ENCODE peak calls at places on chromosomes 16 and 17, in five cellular contexts. C is osteoblast; U is left lung; S is CD4-positive, alpha-beta memory T cell; B is neural progenitor cell. P is an unnamed sample.

GRCh38 chr17:21031756-21032396 is 10.9 kb downstream of the USP22 start:
- DNase-seq in B (no peak), S (no peak), C (no peak), U (no peak), P (no peak)

GRCh38 chr17:550776-551175 is 163.9 kb downstream of the VPS53 start:
- DNase-seq in C (peak), B (no peak), S (no peak), U (no peak), P (no peak)

GRCh38 chr17:37614391-37614790 is 5.2 kb upstream of the SYNRG start:
- DNase-seq in C (peak), S (no peak), U (no peak), B (no peak), P (no peak)

GRCh38 chr16:63617990-63618763 is 1503.7 kb downstream of the CDH11 start:
- DNase-seq in S (no peak), C (peak), B (no peak), U (peak), P (peak)

GRCh38 chr16:52090080-52090479 is 456.9 kb downstream of the TOX3 start:
- DNase-seq in B (no peak), C (no peak), U (no peak), S (no peak), P (no peak)

GRCh38 chr17:74690409-74690825 is 22.3 kb downstream of the CD300LF start:
- DNase-seq in B (no peak), S (no peak), C (peak), U (no peak), P (no peak)

GRCh38 chr17:57158296-57158695 is 73.2 kb downstream of the AKAP1 start:
- DNase-seq in B (no peak), C (no peak), S (no peak), U (no peak), P (no peak)

GRCh38 chr17:19414396-19415280 is 3.6 kb downstream of the RNF112 start:
- DNase-seq in S (no peak), U (no peak), B (no peak), C (peak), P (no peak)

GRCh38 chr17:44174427-44174826 is 3.9 kb downstream of the ASB16 start:
- DNase-seq in C (peak), U (no peak), B (no peak), S (no peak), P (no peak)

GRCh38 chr16:84826558-84826941 is 6.8 kb downstream of the CRISPLD2 start:
- DNase-seq in C (peak), U (no peak), B (no peak), S (no peak), P (no peak)

GRCh38 chr17:28759296-28759865 is 15.6 kb downstream of the TRAF4 start:
- DNase-seq in C (peak), B (no peak), U (no peak), S (no peak), P (no peak)

GRCh38 chr16:29663020-29663828 is at the start of gene SPN:
- DNase-seq in B (no peak), U (no peak), C (peak), S (peak), P (peak)

GRCh38 chr16:28999577-28999976 is 14.7 kb downstream of the LAT start:
- DNase-seq in U (no peak), B (no peak), C (peak), S (no peak), P (no peak)

GRCh38 chr17:77441130-77441920 is 300.6 kb downstream of the SEC14L1 start:
- DNase-seq in C (no peak), B (no peak), U (no peak), S (peak), P (peak)

GRCh38 chr16:13342675-13343074 is 441.3 kb downstream of the SHISA9 start:
- DNase-seq in U (no peak), B (no peak), S (no peak), C (no peak), P (peak)

GRCh38 chr17:40320771-40321501 is 12.0 kb downstream of the RARA start:
- DNase-seq in S (peak), C (peak), U (peak), B (no peak), P (no peak)

GRCh38 chr17:31130286-31131224 is 35.8 kb downstream of the NF1 start:
- DNase-seq in C (no peak), U (peak), S (no peak), B (peak), P (no peak)

GRCh38 chr17:4970273-4970672 is 2.7 kb upstream of the SPAG7 start:
- DNase-seq in C (no peak), S (no peak), U (no peak), B (no peak), P (no peak)

GRCh38 chr16:49674255-49674980 is 181.5 kb downstream of the ZNF423 start:
- DNase-seq in U (peak), C (peak), S (no peak), B (no peak), P (no peak)

GRCh38 chr16:29986931-29987330 is 8.5 kb downstream of the HIRIP3 start:
- DNase-seq in C (no peak), U (no peak), S (no peak), B (no peak), P (no peak)

GRCh38 chr16:10616744-10617640 is 36.6 kb upstream of the EMP2 start:
- DNase-seq in S (no peak), U (no peak), C (peak), B (peak), P (no peak)

GRCh38 chr16:58451263-58451662 is 48.7 kb upstream of the NDRG4 start:
- DNase-seq in U (no peak), C (no peak), S (no peak), B (no peak), P (no peak)

GRCh38 chr17:51298508-51299371 is 38.4 kb downstream of the UTP18 start:
- DNase-seq in S (peak), B (peak), U (no peak), C (peak), P (peak)

GRCh38 chr16:28924762-28925385 is at the start of gene RABEP2:
- DNase-seq in C (peak), B (peak), U (peak), S (peak), P (peak)

GRCh38 chr17:29241015-29241963 is 5.4 kb upstream of the CRYBA1 start:
- DNase-seq in U (no peak), C (peak), B (peak), S (no peak), P (no peak)

GRCh38 chr16:87380875-87381274 is 2.7 kb downstream of the FBXO31 start:
- DNase-seq in S (no peak), B (no peak), U (no peak), C (no peak), P (no peak)

GRCh38 chr16:30985401-30986128 is 558 bp downstream of the HSD3B7 start:
- DNase-seq in S (no peak), U (no peak), B (peak), C (no peak), P (no peak)

GRCh38 chr17:72423718-72424117 is 302.9 kb downstream of the SOX9 start:
- DNase-seq in S (no peak), C (no peak), U (no peak), B (no peak), P (no peak)

GRCh38 chr17:28033972-28034714 is 8.3 kb upstream of the NLK start:
- DNase-seq in B (no peak), U (no peak), C (peak), S (no peak), P (no peak)

GRCh38 chr16:88613293-88613692 is 25.1 kb upstream of the IL17C start:
- DNase-seq in C (peak), U (no peak), B (no peak), S (no peak), P (no peak)

GRCh38 chr16:997440-998051 is 16.0 kb downstream of the SOX8 start:
- DNase-seq in C (peak), U (no peak), B (peak), S (peak), P (peak)

GRCh38 chr17:27895110-27895895 is 2.1 kb upstream of the LYRM9 start:
- DNase-seq in B (no peak), U (no peak), C (no peak), S (no peak), P (no peak)

GRCh38 chr17:700504-701094 is 14.0 kb downstream of the VPS53 start:
- DNase-seq in U (no peak), C (peak), S (peak), B (peak), P (peak)

GRCh38 chr16:29999605-30000004 is 3.6 kb downstream of the INO80E start:
- DNase-seq in S (no peak), B (no peak), C (no peak), U (no peak), P (no peak)

GRCh38 chr17:75476274-75476673 is 19.8 kb downstream of the TMEM94 start:
- DNase-seq in C (peak), S (no peak), U (no peak), B (no peak), P (no peak)

GRCh38 chr17:40312893-40313659 is 4.1 kb downstream of the RARA start:
- DNase-seq in B (no peak), U (peak), C (no peak), S (no peak), P (no peak)

GRCh38 chr17:79008666-79009387 is 737 bp downstream of the CANT1 start:
- DNase-seq in C (peak), U (no peak), B (no peak), S (no peak), P (no peak)

GRCh38 chr17:50213026-50214015 is 11.9 kb upstream of the COL1A1 start:
- DNase-seq in U (no peak), S (peak), B (peak), C (peak), P (peak)

DNA sequence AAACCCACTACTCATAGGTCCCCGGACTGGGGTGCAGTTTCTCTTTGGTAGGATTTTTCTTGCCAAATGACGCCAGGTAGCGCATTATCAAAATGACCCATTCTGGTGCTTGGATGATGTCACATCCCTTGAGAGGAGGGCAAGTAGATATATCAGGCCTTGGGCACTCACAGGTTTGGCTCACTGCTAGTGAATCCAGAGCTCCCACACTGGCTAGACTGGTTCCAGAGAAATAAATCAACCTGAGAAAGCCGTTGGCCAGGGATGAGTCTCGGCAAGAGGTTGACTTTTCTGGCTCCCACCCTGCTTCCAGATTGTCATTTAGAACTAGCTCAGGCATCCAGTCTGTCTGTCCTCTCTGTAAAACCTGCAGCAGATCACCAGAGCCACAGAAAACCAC is 188.4 kb upstream of the MAF start:
- DNase-seq in S (no peak), B (no peak), C (no peak), U (no peak), P (no peak)
- H3K4me3 ChIP-seq in S (no peak), B (no peak), C (no peak), U (no peak), P (no peak)

DNA sequence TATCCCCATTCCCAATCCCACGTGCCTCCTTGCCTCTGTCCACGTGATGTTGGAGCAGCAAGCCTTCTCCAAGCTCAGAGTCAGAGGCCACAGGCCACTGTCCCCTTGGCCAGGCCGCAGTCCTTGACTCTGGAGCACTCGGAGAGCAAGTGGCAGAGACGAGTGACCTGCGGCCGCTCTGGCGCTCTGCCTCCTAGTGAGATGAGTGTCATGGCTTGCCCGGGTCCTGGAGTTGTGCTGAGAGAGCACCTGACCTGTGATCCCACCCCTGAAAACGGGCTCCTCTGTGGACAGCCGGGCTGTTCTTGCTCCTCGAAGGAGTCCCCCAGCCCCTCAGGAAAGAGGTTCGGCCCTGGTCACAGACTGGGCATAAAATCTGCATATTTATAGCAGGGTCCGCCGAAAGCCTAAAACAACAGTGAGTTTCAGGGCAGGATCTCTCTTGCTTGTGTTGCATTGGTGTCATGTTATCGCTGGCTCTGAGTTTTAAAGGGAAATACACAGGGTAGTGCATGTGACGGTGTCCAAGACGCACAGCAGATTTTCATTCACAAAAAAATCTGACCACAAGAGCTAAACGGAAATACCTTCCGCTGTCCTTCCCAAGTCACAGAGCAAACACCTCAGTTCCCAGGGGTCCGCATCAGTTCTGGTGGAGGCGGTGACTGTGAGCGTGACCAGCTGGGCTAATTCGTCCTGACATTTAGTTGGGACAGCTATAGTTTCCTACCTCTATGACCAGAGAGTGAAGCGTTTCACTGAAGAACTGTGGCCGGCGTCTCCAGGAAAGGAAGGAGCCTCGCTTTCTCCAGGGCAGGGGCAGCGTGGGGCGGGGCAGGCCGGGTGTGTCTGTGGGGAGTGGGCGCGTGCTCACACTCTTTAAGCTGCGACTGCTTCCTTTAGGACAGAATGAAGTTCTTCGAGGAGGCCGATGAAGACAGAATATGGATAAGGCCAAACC is 10.3 kb upstream of the FASN start:
- DNase-seq in U (peak), S (no peak), B (no peak), C (peak), P (no peak)
- H3K4me3 ChIP-seq in U (no peak), S (no peak), B (no peak), C (no peak), P (no peak)

GRCh38 chr17:68601565-68602266 is 549 bp upstream of the FAM20A start:
- DNase-seq in S (no peak), B (no peak), U (no peak), C (peak), P (no peak)

GRCh38 chr17:68600881-68601564 is at the start of gene FAM20A:
- DNase-seq in U (peak), B (peak), S (no peak), C (peak), P (no peak)

GRCh38 chr17:68599873-68600122 is 1.4 kb downstream of the FAM20A start:
- DNase-seq in B (no peak), U (peak), S (no peak), C (peak), P (no peak)

GRCh38 chr17:68599091-68599872 is 1.9 kb downstream of the FAM20A start:
- DNase-seq in B (no peak), C (peak), U (no peak), S (no peak), P (no peak)

GRCh38 chr17:68600123-68600880 is 865 bp downstream of the FAM20A start:
- DNase-seq in U (peak), S (no peak), C (peak), B (peak), P (no peak)
- H3K4me3 ChIP-seq in U (peak), S (no peak), C (peak), B (peak), P (no peak)

GRCh38 chr17:14923981-14924380 is 341.1 kb downstream of the PMP22 start:
- DNase-seq in S (no peak), U (no peak), C (peak), B (no peak), P (no peak)
- H3K4me3 ChIP-seq in S (no peak), U (no peak), C (no peak), B (no peak), P (no peak)

DNA sequence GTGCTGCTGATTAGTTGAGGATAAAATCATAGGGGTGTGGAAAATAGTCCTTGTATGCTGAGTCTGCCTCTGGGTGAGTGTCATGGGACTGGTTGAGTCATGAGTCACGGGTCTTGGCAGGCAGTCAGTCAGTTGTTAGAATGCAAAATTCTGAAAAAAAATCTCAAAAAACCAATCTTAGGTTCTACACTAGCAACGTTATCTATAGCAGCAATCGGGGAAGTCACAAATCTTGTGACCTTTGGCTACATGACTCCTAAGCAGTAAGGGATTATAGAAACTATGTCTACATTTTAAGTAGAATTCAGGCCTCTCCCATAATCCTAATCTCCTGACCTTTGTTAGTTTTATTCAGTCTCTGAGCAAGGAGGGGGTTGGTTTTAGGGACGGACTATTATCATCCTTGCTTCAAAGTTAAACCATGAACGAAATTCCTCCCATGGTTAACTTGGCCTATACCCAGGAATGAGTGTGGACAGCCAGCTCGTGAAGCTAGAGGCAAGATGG is 18.0 kb upstream of the PMFBP1 start:
- DNase-seq in S (no peak), B (no peak), C (no peak), U (no peak), P (no peak)
- H3K4me3 ChIP-seq in S (no peak), B (no peak), C (no peak), U (no peak), P (no peak)

DNA sequence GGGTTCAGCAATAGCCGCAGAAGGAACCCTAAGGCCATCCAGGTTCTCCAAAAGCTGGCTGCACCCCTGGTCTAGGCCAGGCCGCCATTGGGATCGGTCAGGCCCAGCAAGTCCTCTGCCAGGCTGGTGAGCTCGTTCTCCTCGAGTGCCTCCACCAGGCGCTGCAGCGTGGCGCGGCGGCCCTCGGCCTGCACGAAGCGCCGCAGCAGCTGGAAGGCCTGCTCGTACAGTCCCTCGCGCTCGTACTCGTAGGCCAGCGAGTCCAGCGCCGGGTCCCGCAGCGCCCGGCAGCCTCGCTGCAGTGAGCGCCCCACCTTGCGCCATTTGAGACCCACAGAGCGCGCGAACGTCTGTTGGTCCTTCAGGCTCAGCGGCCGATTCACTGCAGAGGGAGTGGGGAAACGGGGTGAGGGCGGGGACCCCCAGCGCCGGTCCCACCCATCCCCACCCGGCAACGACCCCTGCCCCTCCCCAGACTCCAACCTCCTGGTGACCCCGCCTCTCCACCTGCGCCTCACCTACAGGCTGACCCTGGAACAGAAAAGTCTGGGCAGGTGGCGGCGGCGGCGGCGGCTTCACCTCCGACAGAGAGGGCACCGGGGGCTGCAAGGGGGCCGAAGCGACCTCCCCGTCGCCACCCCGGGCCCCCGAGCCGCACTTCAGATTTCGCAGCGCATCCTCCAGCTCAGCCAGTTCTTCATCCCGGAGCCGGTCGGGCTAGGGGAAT is 3.9 kb upstream of the B3GNT9 start:
- DNase-seq in U (no peak), B (peak), S (no peak), C (peak), P (no peak)
- H3K4me3 ChIP-seq in U (no peak), B (peak), S (peak), C (peak), P (no peak)

GRCh38 chr17:39222866-39223834 is 2.6 kb downstream of the STAC2 start:
- DNase-seq in U (no peak), S (no peak), B (no peak), C (peak), P (no peak)

GRCh38 chr17:39224778-39225307 is 902 bp downstream of the STAC2 start:
- DNase-seq in U (no peak), C (peak), B (peak), S (no peak), P (no peak)

GRCh38 chr17:39225974-39226683 is 384 bp upstream of the STAC2 start:
- DNase-seq in S (no peak), B (peak), U (no peak), C (peak), P (no peak)

GRCh38 chr17:39225308-39225973 is at the start of gene STAC2:
- DNase-seq in C (peak), S (no peak), U (no peak), B (no peak), P (no peak)

GRCh38 chr17:39223907-39224777 is 1.6 kb downstream of the STAC2 start:
- DNase-seq in C (peak), B (no peak), U (no peak), S (no peak), P (no peak)
- H3K4me3 ChIP-seq in C (no peak), B (peak), U (no peak), S (no peak), P (no peak)

DNA sequence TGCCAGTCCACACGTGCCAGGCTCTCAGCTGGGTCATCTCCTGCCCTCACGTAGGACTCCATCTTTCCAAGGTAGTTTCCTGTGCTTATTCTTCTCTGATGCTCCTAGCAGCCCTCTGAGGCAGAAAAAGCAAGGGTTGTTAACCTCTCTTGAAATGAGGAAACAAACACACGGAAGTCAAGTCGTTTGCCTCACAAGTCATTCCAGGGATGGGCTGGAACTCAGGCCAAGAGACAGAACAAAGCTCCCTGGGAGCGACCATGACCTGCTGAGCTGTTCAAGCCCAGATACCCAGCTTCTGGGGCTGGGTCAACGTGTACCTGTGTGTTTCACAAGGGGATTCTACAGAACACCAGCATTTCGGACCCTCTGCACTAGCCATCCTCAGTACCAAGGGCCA is 28.2 kb downstream of the SRL start:
- DNase-seq in B (no peak), S (no peak), U (no peak), C (no peak), P (no peak)
- H3K4me3 ChIP-seq in B (no peak), S (no peak), U (no peak), C (no peak), P (no peak)